ENCODE peak calls at places on chromosomes 3 and 15, in six cellular contexts. X is GM13976, Y is cardiac fibroblast, U is fibroblast of mammary gland, G is anterior cingulate cortex, A is fibroblast of villous mesenchyme. D is an unnamed sample.

GRCh38 chr3:194166682-194167479 is 30.9 kb downstream of the HES1 start:
- DNase-seq in G (no peak), Y (peak; percentile 65), U (no peak), A (peak; percentile 73), X (no peak), D (no peak)

GRCh38 chr15:85316244-85316934 is 64.0 kb upstream of the AKAP13 start:
- DNase-seq in A (peak; percentile 91), X (no peak), Y (no peak), U (peak; percentile 78), G (no peak), D (no peak)

GRCh38 chr3:169085827-169086226 is 577.7 kb downstream of the MECOM start:
- DNase-seq in U (peak; percentile 94), Y (peak; percentile 95), G (no peak), A (peak; percentile 90), X (no peak), D (peak; percentile 14)

GRCh38 chr3:159418571-159419526 is 569.8 kb upstream of the IL12A start:
- DNase-seq in U (peak; percentile 38), A (peak; percentile 78), Y (peak; percentile 61), X (no peak), G (no peak), D (no peak)

GRCh38 chr15:71231678-71232224 is 116.5 kb downstream of the THSD4 start:
- DNase-seq in Y (no peak), A (peak; percentile 70), X (no peak), G (no peak), U (no peak), D (no peak)

GRCh38 chr15:99909914-99910313 is 176.7 kb upstream of the LYSMD4 start:
- DNase-seq in G (no peak), X (peak; percentile 61), A (peak; percentile 5), U (no peak), Y (peak; percentile 11), D (peak; percentile 83)

GRCh38 chr3:96970211-96970610 is 155.8 kb downstream of the EPHA6 start:
- DNase-seq in U (peak; percentile 24), X (no peak), G (no peak), Y (no peak), A (peak; percentile 49), D (no peak)

GRCh38 chr3:137792633-137793271 is 28.6 kb downstream of the SOX14 start:
- DNase-seq in A (peak; percentile 20), Y (peak; percentile 29), X (peak; percentile 18), U (peak; percentile 37), G (no peak), D (peak; percentile 55)

GRCh38 chr15:43492673-43493601 is at the start of gene TP53BP1:
- DNase-seq in U (peak; percentile 90), Y (peak; percentile 96), A (peak; percentile 96), G (peak; percentile 96), X (peak; percentile 97), D (peak; percentile 93)

GRCh38 chr3:64063207-64063981 is 40.1 kb upstream of the PSMD6 start:
- DNase-seq in X (no peak), Y (peak; percentile 65), U (no peak), A (no peak), G (no peak), D (no peak)

GRCh38 chr15:67406257-67406861 is 114.6 kb upstream of the C15orf61 start:
- DNase-seq in A (peak; percentile 3), U (peak; percentile 17), Y (peak; percentile 8), G (no peak), X (no peak), D (no peak)

GRCh38 chr3:108420926-108421325 is 89.5 kb downstream of the MYH15 start:
- DNase-seq in A (peak; percentile 7), X (no peak), G (no peak), Y (peak; percentile 84), U (peak; percentile 90), D (no peak)

GRCh38 chr3:38649500-38650247 is at the start of gene SCN5A:
- DNase-seq in Y (peak; percentile 28), U (peak; percentile 13), A (peak; percentile 10), G (no peak), X (peak; percentile 85), D (peak; percentile 99)

GRCh38 chr3:101195951-101196713 is 124.2 kb downstream of the IMPG2 start:
- DNase-seq in U (peak; percentile 82), G (no peak), X (no peak), A (peak; percentile 76), Y (peak; percentile 78), D (peak; percentile 17)

GRCh38 chr15:67024322-67024997 is 40.9 kb upstream of the SMAD3 start:
- DNase-seq in X (no peak), G (peak; percentile 60), Y (peak; percentile 96), A (peak; percentile 97), U (peak; percentile 95), D (no peak)

GRCh38 chr3:119643528-119643927 is 16.9 kb downstream of the POPDC2 start:
- DNase-seq in A (peak; percentile 71), X (no peak), Y (peak; percentile 35), U (peak; percentile 83), G (no peak), D (no peak)

GRCh38 chr3:129315386-129315991 is 36.8 kb downstream of the HMCES start:
- DNase-seq in U (no peak), X (no peak), A (peak; percentile 33), Y (peak; percentile 33), G (no peak), D (peak; percentile 72)

GRCh38 chr3:150342951-150343468 is 65.1 kb upstream of the TSC22D2 start:
- DNase-seq in G (no peak), X (no peak), U (no peak), Y (no peak), A (no peak), D (no peak)

GRCh38 chr3:47323431-47324277 is 40.9 kb downstream of the KLHL18 start:
- DNase-seq in U (peak; percentile 31), A (peak; percentile 18), Y (peak; percentile 23), X (no peak), G (no peak), D (no peak)